ENCODE peak calls at places on chromosomes 13 and 19, in seven cellular contexts. G, U, X, Z, C, Q and E are unnamed samples.

GRCh38 chr13:106450991-106451390 is 84.5 kb downstream of the EFNB2 start:
- DNase-seq in U (no peak), Q (no peak), C (no peak), G (no peak), Z (no peak), X (no peak), E (no peak)

GRCh38 chr19:6018786-6019185 is 40.8 kb upstream of the RANBP3 start:
- DNase-seq in C (no peak), Z (no peak), U (no peak), X (no peak), Q (no peak), G (no peak), E (no peak)

GRCh38 chr19:28403698-28404099 is 809.3 kb downstream of the UQCRFS1 start:
- DNase-seq in U (no peak), G (no peak), Q (no peak), Z (no peak), X (no peak), C (no peak), E (no peak)

GRCh38 chr19:10142701-10143375 is 23.1 kb upstream of the EIF3G start:
- DNase-seq in Q (no peak), Z (no peak), G (no peak), C (no peak), U (no peak), X (no peak), E (peak)

GRCh38 chr13:113489549-113490495 is 689 bp downstream of the DCUN1D2 start:
- DNase-seq in X (no peak), G (peak), U (peak), C (no peak), Z (peak), Q (peak), E (peak)

GRCh38 chr19:18013621-18014111 is 5.7 kb downstream of the ARRDC2 start:
- DNase-seq in Z (no peak), U (no peak), Q (peak), X (no peak), C (no peak), G (no peak), E (no peak)

GRCh38 chr19:10961763-10962536 is 1.1 kb downstream of the SMARCA4 start:
- DNase-seq in C (no peak), G (no peak), Z (no peak), Q (no peak), X (no peak), U (no peak), E (no peak)

GRCh38 chr19:6772028-6772865 is at the start of gene VAV1:
- DNase-seq in X (no peak), C (no peak), U (no peak), Z (peak), Q (no peak), G (no peak), E (peak)

GRCh38 chr19:3055741-3056453 is 6.4 kb downstream of the TLE5 start:
- DNase-seq in Q (no peak), U (no peak), C (no peak), G (no peak), Z (no peak), X (no peak), E (no peak)

GRCh38 chr19:41910992-41911888 is 17.0 kb downstream of the ERFL start:
- DNase-seq in Q (no peak), G (no peak), X (no peak), Z (no peak), C (no peak), U (no peak), E (no peak)

GRCh38 chr13:62193919-62194318 is 778.3 kb upstream of the PCDH20 start:
- DNase-seq in Z (no peak), C (no peak), X (no peak), G (no peak), Q (no peak), U (no peak), E (no peak)

GRCh38 chr13:36920612-36921185 is 661 bp upstream of the SMAD9 start:
- DNase-seq in Q (no peak), C (no peak), X (no peak), Z (no peak), U (no peak), G (no peak), E (no peak)

GRCh38 chr19:41399091-41399490 is 1.5 kb downstream of the BCKDHA start:
- DNase-seq in C (no peak), U (no peak), Q (no peak), Z (no peak), G (no peak), X (no peak), E (no peak)

GRCh38 chr13:76937416-76937815 is 10.9 kb upstream of the ACOD1 start:
- DNase-seq in Q (no peak), X (no peak), Z (no peak), U (peak), C (no peak), G (peak), E (no peak)

GRCh38 chr13:113814435-113814821 is 49.4 kb downstream of the GAS6 start:
- DNase-seq in C (no peak), G (peak), U (peak), X (no peak), Q (no peak), Z (no peak), E (no peak)

GRCh38 chr19:13262450-13262849 is 112.2 kb downstream of the IER2 start:
- DNase-seq in C (no peak), Q (no peak), U (peak), Z (no peak), G (peak), X (no peak), E (no peak)